ENCODE peak calls at places on chromosomes 16 and 17, in eight cellular contexts. X is HCT116; Q is erythroblast; Z is kidney; B is hypothalamus; Y is transverse colon; K is activated naive CD4-positive, alpha-beta T cell; C is stimulated activated CD8-positive, alpha-beta memory T cell treated with anti-CD3 and anti-CD28 coated beads, Interleukin-2, amount 100 ng/mL, for 48 hours. H is an unnamed sample.

GRCh38 chr17:78853926-78854394 is 13.3 kb upstream of the USP36 start:
- DNase-seq in C (no peak), Z (no peak), K (no peak), Q (peak; percentile 41), Y (peak; percentile 69), X (no peak), B (no peak), H (peak; percentile 67)

GRCh38 chr16:50267651-50268050 is 1.3 kb downstream of the ADCY7 start:
- DNase-seq in Y (no peak), C (no peak), K (no peak), B (no peak), X (no peak), Z (peak; percentile 44), Q (no peak), H (no peak)

GRCh38 chr16:30526137-30526822 is at the start of gene ZNF768:
- DNase-seq in Y (peak; percentile 46), B (no peak), K (peak; percentile 36), Z (peak; percentile 85), X (no peak), C (peak; percentile 25), Q (no peak), H (peak; percentile 83)

GRCh38 chr17:59778996-59779395 is 71.5 kb downstream of the VMP1 start:
- DNase-seq in K (no peak), Z (no peak), Q (no peak), C (no peak), Y (no peak), B (no peak), X (no peak), H (no peak)

GRCh38 chr17:14038206-14038605 is 31.1 kb upstream of the COX10 start:
- DNase-seq in Y (no peak), K (no peak), B (no peak), Z (no peak), Q (no peak), C (no peak), X (no peak), H (no peak)

GRCh38 chr16:5024632-5025031 is 9.1 kb downstream of the NAGPA start:
- DNase-seq in B (no peak), Z (no peak), Y (peak; percentile 44), X (peak; percentile 24), K (no peak), Q (peak; percentile 14), C (no peak), H (no peak)

GRCh38 chr16:24499193-24499814 is 40.1 kb upstream of the RBBP6 start:
- DNase-seq in C (no peak), K (no peak), Z (no peak), B (no peak), Q (peak; percentile 30), Y (peak; percentile 30), X (peak; percentile 37), H (no peak)

GRCh38 chr17:81865733-81866439 is 5.3 kb downstream of the ARHGDIA start:
- DNase-seq in Y (peak; percentile 96), C (no peak), X (no peak), Q (no peak), K (no peak), Z (peak; percentile 87), B (no peak), H (no peak)

GRCh38 chr17:61399131-61400057 is at the start of gene TBX2:
- DNase-seq in C (no peak), B (no peak), Z (peak; percentile 95), K (no peak), Y (peak; percentile 55), Q (no peak), X (no peak), H (peak; percentile 92)

GRCh38 chr17:12789976-12790805 is 893 bp downstream of the ARHGAP44 start:
- DNase-seq in K (no peak), B (no peak), Z (peak; percentile 76), X (no peak), Y (peak; percentile 34), C (no peak), Q (no peak), H (no peak)

GRCh38 chr17:57045868-57046671 is 39.0 kb upstream of the AKAP1 start:
- DNase-seq in Y (peak; percentile 52), C (peak; percentile 9), B (no peak), Z (peak; percentile 79), K (no peak), Q (no peak), X (no peak), H (peak; percentile 64)

GRCh38 chr16:68069511-68070248 is 15.5 kb upstream of the NFATC3 start:
- DNase-seq in B (no peak), K (no peak), Q (no peak), X (no peak), C (no peak), Y (peak; percentile 78), Z (peak; percentile 84), H (no peak)

GRCh38 chr16:5257462-5257861 is 159.9 kb upstream of the EEF2KMT start:
- DNase-seq in B (no peak), Z (no peak), Q (no peak), Y (no peak), C (no peak), K (no peak), X (no peak), H (no peak)

GRCh38 chr17:72063262-72063661 is 57.6 kb upstream of the SOX9 start:
- DNase-seq in C (no peak), Q (no peak), Z (no peak), Y (no peak), B (no peak), X (no peak), K (no peak), H (no peak)

GRCh38 chr16:89375021-89375420 is 115.3 kb downstream of the ANKRD11 start:
- DNase-seq in X (no peak), Z (no peak), B (no peak), Y (no peak), K (no peak), Q (no peak), C (no peak), H (no peak)

GRCh38 chr16:25023541-25023940 is 8.4 kb upstream of the ARHGAP17 start:
- DNase-seq in B (no peak), K (no peak), C (no peak), X (no peak), Y (no peak), Z (no peak), Q (no peak), H (no peak)

GRCh38 chr17:77783991-77784820 is 174.3 kb upstream of the TNRC6C start:
- DNase-seq in Y (no peak), X (no peak), B (no peak), K (peak; percentile 38), Z (no peak), C (peak; percentile 34), Q (no peak), H (no peak)

GRCh38 chr16:49356728-49357488 is 16.7 kb upstream of the C16orf78 start:
- DNase-seq in C (no peak), Z (no peak), X (no peak), B (no peak), Y (peak; percentile 69), K (no peak), Q (no peak), H (no peak)

GRCh38 chr16:83957296-83957855 is 4.3 kb downstream of the OSGIN1 start:
- DNase-seq in K (no peak), Y (no peak), B (no peak), X (no peak), C (no peak), Q (no peak), Z (no peak), H (no peak)

GRCh38 chr17:48294989-48295892 is 134.8 kb downstream of the SKAP1 start:
- DNase-seq in X (no peak), Y (no peak), Z (no peak), B (no peak), K (no peak), Q (no peak), C (no peak), H (no peak)

GRCh38 chr16:19715566-19715965 is 2.5 kb downstream of the KNOP1 start:
- DNase-seq in K (no peak), X (no peak), C (no peak), Q (no peak), Y (no peak), B (no peak), Z (peak; percentile 4), H (no peak)

GRCh38 chr17:63675231-63675606 is 24.7 kb downstream of the LIMD2 start:
- DNase-seq in B (no peak), Z (no peak), X (no peak), Q (no peak), K (no peak), C (no peak), Y (no peak), H (no peak)

GRCh38 chr16:27169511-27170071 is 33.7 kb upstream of the KDM8 start:
- DNase-seq in Z (no peak), B (no peak), Q (no peak), C (peak; percentile 71), X (no peak), K (peak; percentile 56), Y (peak; percentile 28), H (no peak)

GRCh38 chr17:57164814-57165213 is 79.8 kb downstream of the AKAP1 start:
- DNase-seq in Y (no peak), K (no peak), Z (no peak), B (no peak), Q (no peak), X (no peak), C (no peak), H (no peak)

H was measured in Right ventricle myocardium inferior.